ENCODE peak calls at places on chromosomes 16 and 17, in four cellular contexts. X is HepG2, B is GM12878, I is K562. S is an unnamed sample.

GRCh38 chr16:47888142-47888541 is 267.7 kb downstream of the ABCC12 start:
- DNase-seq in X (peak; percentile 75), B (no peak), I (no peak), S (no peak)

GRCh38 chr17:6231886-6232767 is 161.9 kb downstream of the WSCD1 start:
- DNase-seq in X (no peak), B (no peak), I (no peak), S (no peak)

GRCh38 chr16:67349172-67349571 is 22.6 kb downstream of the LRRC36 start:
- DNase-seq in X (peak; percentile 53), B (no peak), I (peak; percentile 35), S (peak; percentile 48)

GRCh38 chr17:75490173-75490743 is 25.1 kb downstream of the CASKIN2 start:
- DNase-seq in X (no peak), B (no peak), I (no peak), S (no peak)

GRCh38 chr16:73057369-73058210 is 9.7 kb upstream of the ZFHX3 start:
- DNase-seq in X (no peak), B (no peak), I (peak; percentile 7), S (no peak)

GRCh38 chr17:31085563-31085962 is 9.2 kb upstream of the NF1 start:
- DNase-seq in X (no peak), B (no peak), I (peak; percentile 65), S (no peak)

GRCh38 chr17:27546624-27547300 is 84.2 kb upstream of the LGALS9 start:
- DNase-seq in X (no peak), B (peak; percentile 66), I (no peak), S (no peak)

GRCh38 chr17:7440113-7440822 is 956 bp downstream of the FGF11 start:
- DNase-seq in X (no peak), B (no peak), I (peak; percentile 33), S (no peak)

GRCh38 chr17:59810894-59811153 is 81.9 kb downstream of the TUBD1 start:
- DNase-seq in X (no peak), B (no peak), I (no peak), S (no peak)

GRCh38 chr16:27526169-27526568 is 23.5 kb downstream of the GTF3C1 start:
- DNase-seq in X (no peak), B (no peak), I (peak; percentile 45), S (no peak)

GRCh38 chr17:11943759-11944347 is 53.4 kb downstream of the ZNF18 start:
- DNase-seq in X (no peak), B (no peak), I (no peak), S (no peak)

GRCh38 chr16:48965391-48965790 is 316.2 kb downstream of the CBLN1 start:
- DNase-seq in X (no peak), B (no peak), I (no peak), S (no peak)

GRCh38 chr17:40481106-40481505 is 20.3 kb downstream of the TNS4 start:
- DNase-seq in X (no peak), B (no peak), I (no peak), S (no peak)

GRCh38 chr17:2719861-2720260 is 8.3 kb upstream of the CLUH start:
- DNase-seq in X (no peak), B (no peak), I (no peak), S (no peak)

GRCh38 chr16:175145-175949 is 1.1 kb upstream of the HBA1 start:
- DNase-seq in X (no peak), B (no peak), I (peak; percentile 51), S (no peak)

GRCh38 chr16:87828071-87828971 is 41.0 kb downstream of the SLC7A5 start:
- DNase-seq in X (no peak), B (no peak), I (no peak), S (no peak)

GRCh38 chr17:2701996-2702741 is 9.4 kb downstream of the CLUH start:
- DNase-seq in X (no peak), B (no peak), I (no peak), S (no peak)

GRCh38 chr17:9021158-9021984 is at the start of gene NTN1:
- DNase-seq in X (no peak), B (no peak), I (no peak), S (no peak)

GRCh38 chr17:17028059-17028877 is 14.0 kb upstream of the MPRIP start:
- DNase-seq in X (peak; percentile 94), B (no peak), I (peak; percentile 91), S (peak; percentile 94)

GRCh38 chr17:29722411-29723198 is 99.9 kb upstream of the CORO6 start:
- DNase-seq in X (no peak), B (peak; percentile 96), I (peak; percentile 68), S (no peak)

GRCh38 chr16:31204871-31205666 is 2.5 kb upstream of the PYCARD start:
- DNase-seq in X (no peak), B (no peak), I (no peak), S (no peak)

GRCh38 chr16:4767872-4768548 is 1.0 kb upstream of the ZNF500 start:
- DNase-seq in X (no peak), B (peak; percentile 20), I (peak; percentile 42), S (peak; percentile 8)

GRCh38 chr17:4234406-4234805 is 29.4 kb downstream of the ANKFY1 start:
- DNase-seq in X (no peak), B (no peak), I (no peak), S (no peak)

GRCh38 chr17:4233668-4234258 is 30.0 kb downstream of the ANKFY1 start:
- DNase-seq in X (no peak), B (no peak), I (no peak), S (no peak)

GRCh38 chr17:4229627-4230026 is 34.2 kb downstream of the ANKFY1 start:
- DNase-seq in X (no peak), B (no peak), I (no peak), S (no peak)

GRCh38 chr17:4232168-4232813 is 31.5 kb downstream of the ANKFY1 start:
- DNase-seq in X (no peak), B (no peak), I (no peak), S (no peak)

GRCh38 chr17:4230142-4230541 is 33.6 kb downstream of the ANKFY1 start:
- DNase-seq in X (no peak), B (no peak), I (no peak), S (peak; percentile 31)
- TF ChIP-seq MAX in X (no peak), B (no peak), I (no peak), S (no peak)

DNA sequence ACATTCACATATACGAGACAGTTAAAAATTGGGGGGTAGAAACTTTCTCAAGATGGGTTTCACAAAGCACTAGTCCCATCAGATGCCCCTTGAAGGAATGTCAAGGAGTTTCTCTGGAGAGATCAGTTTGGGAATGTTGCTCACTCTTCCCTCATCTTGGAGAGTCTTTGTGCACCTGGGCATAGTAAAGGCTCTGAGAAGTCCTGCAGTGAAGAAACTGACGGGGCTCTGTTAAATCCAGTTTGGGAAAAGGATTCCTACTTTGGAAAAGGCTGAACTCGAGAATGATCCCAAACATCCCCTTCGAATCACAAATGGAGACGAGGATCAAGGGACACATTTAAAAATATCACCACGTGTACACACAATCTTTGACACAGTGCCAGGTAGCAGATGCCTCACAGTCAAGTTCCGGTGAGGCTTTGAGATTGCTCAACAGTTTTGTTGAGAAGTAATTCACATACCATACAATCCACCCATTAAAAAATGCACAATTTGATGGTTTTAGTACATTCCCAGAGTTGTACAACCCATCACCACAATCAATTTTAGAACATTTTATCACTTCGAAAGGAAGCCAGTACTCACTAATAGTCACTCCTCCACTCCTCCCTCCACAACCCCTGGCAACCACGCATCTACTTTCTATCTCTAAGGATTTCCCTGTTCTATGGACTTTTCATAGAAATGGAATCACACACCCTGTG is 203.4 kb upstream of the FOXF1 start:
- DNase-seq in X (no peak), B (no peak), I (no peak), S (no peak)
- TF ChIP-seq ZBTB33 in X (no peak), B (no peak), I (no peak), S (no peak)

GRCh38 chr16:13032911-13033310 is 131.5 kb downstream of the SHISA9 start:
- DNase-seq in X (no peak), B (no peak), I (no peak), S (no peak)
- TF ChIP-seq ATF3 in X (no peak), B (no peak), I (no peak), S (no peak)

GRCh38 chr17:28720247-28720996 is 637 bp downstream of the RPL23A start:
- DNase-seq in X (no peak), B (no peak), I (peak; percentile 66), S (no peak)
- TF ChIP-seq MAX in X (no peak), B (peak; percentile 45), I (no peak), S (no peak)

GRCh38 chr17:35735036-35735805 is 3.8 kb downstream of the RASL10B start:
- DNase-seq in X (no peak), B (no peak), I (no peak), S (no peak)
- TF ChIP-seq ZBTB33 in X (no peak), B (no peak), I (no peak), S (no peak)

S was measured in HCT116.